ENCODE peak calls at places on chromosomes 11 and 22, in ten cellular contexts. T is suprapubic skin, I is AG04450, U is left ventricle myocardium inferior, O is GM23338, Z is uterus, F is adrenal gland, D is esophagus muscularis mucosa, C is ascending aorta, S is cardiac muscle cell. N is an unnamed sample.

GRCh38 chr11:57379732-57380131 is 1.2 kb downstream of the PRG3 start:
- DNase-seq in C (no peak), U (no peak), T (no peak), S (peak; percentile 71), I (no peak), F (peak; percentile 5), D (no peak), O (peak; percentile 93), Z (no peak), N (no peak)

GRCh38 chr11:46508360-46508759 is 85.5 kb downstream of the AMBRA1 start:
- DNase-seq in T (no peak), S (no peak), U (no peak), Z (no peak), F (no peak), I (no peak), D (no peak), O (no peak), C (no peak), N (no peak)

GRCh38 chr11:69644071-69644961 is 3.4 kb downstream of the CCND1 start:
- DNase-seq in I (peak; percentile 86), S (peak; percentile 74), C (peak; percentile 76), Z (no peak), U (peak; percentile 82), D (no peak), F (peak; percentile 90), O (no peak), T (no peak), N (peak; percentile 61)

GRCh38 chr11:21260101-21260500 is 590.7 kb downstream of the NELL1 start:
- DNase-seq in Z (no peak), T (no peak), D (no peak), C (no peak), I (no peak), S (no peak), F (no peak), U (no peak), O (no peak), N (no peak)

GRCh38 chr11:796565-797299 is 1.3 kb downstream of the SLC25A22 start:
- DNase-seq in I (no peak), F (no peak), T (no peak), S (no peak), Z (no peak), D (no peak), O (no peak), C (no peak), U (no peak), N (no peak)

GRCh38 chr22:46878549-46878948 is 116.1 kb downstream of the TBC1D22A start:
- DNase-seq in D (no peak), U (no peak), C (no peak), F (no peak), I (no peak), Z (no peak), O (peak; percentile 52), S (no peak), T (no peak), N (no peak)

GRCh38 chr11:124839051-124839971 is 25.9 kb upstream of the ROBO3 start:
- DNase-seq in U (no peak), C (no peak), T (no peak), O (peak; percentile 59), I (no peak), S (peak; percentile 36), Z (no peak), D (no peak), F (peak; percentile 9), N (no peak)

GRCh38 chr11:120539681-120540369 is 28.3 kb downstream of the GRIK4 start:
- DNase-seq in O (no peak), U (no peak), C (no peak), T (no peak), I (no peak), F (peak; percentile 23), Z (no peak), D (no peak), S (no peak), N (no peak)

GRCh38 chr22:24498826-24499225 is 3.7 kb downstream of the UPB1 start:
- DNase-seq in C (no peak), D (no peak), Z (no peak), O (no peak), S (peak; percentile 37), F (no peak), I (no peak), U (no peak), T (no peak), N (no peak)

GRCh38 chr11:115656684-115657083 is 152.5 kb upstream of the CADM1 start:
- DNase-seq in I (no peak), Z (no peak), S (no peak), U (no peak), T (no peak), F (no peak), D (no peak), C (no peak), O (no peak), N (no peak)

GRCh38 chr22:24200616-24201212 is 19.4 kb downstream of the SUSD2 start:
- DNase-seq in T (no peak), D (no peak), Z (no peak), O (no peak), I (no peak), F (no peak), S (no peak), C (no peak), U (no peak), N (peak; percentile 76)

GRCh38 chr11:57324154-57324885 is 432 bp downstream of the TNKS1BP1 start:
- DNase-seq in D (no peak), I (no peak), T (peak; percentile 83), C (no peak), U (peak; percentile 53), Z (peak; percentile 56), O (peak; percentile 79), F (peak; percentile 63), S (peak; percentile 76), N (no peak)

GRCh38 chr11:90639687-90640086 is 416.8 kb upstream of the CHORDC1 start:
- DNase-seq in S (peak; percentile 15), T (no peak), F (peak; percentile 1), D (no peak), U (no peak), Z (no peak), C (no peak), I (no peak), O (peak; percentile 38), N (no peak)

GRCh38 chr22:42630211-42630610 is 10.2 kb downstream of the ATP5MGL start:
- DNase-seq in Z (no peak), D (no peak), C (no peak), S (no peak), F (no peak), U (no peak), O (no peak), I (no peak), T (no peak), N (no peak)

GRCh38 chr11:100776212-100776896 is 89.3 kb downstream of the ARHGAP42 start:
- DNase-seq in D (no peak), T (no peak), C (no peak), Z (no peak), I (peak; percentile 21), O (no peak), S (no peak), U (no peak), F (no peak), N (no peak)

GRCh38 chr11:120134106-120134930 is 3.6 kb downstream of the TRIM29 start:
- DNase-seq in Z (no peak), O (no peak), S (no peak), D (no peak), T (peak; percentile 54), C (peak; percentile 58), U (peak; percentile 6), I (no peak), F (no peak), N (no peak)

GRCh38 chr11:77140231-77140959 is 12.3 kb downstream of the MYO7A start:
- DNase-seq in S (peak; percentile 32), C (no peak), U (peak; percentile 65), D (no peak), F (peak; percentile 95), I (no peak), Z (peak; percentile 50), O (peak; percentile 65), T (no peak), N (no peak)

GRCh38 chr11:95419915-95420314 is 188.9 kb upstream of the SESN3 start:
- DNase-seq in U (no peak), O (no peak), I (peak; percentile 10), F (no peak), C (no peak), T (no peak), D (no peak), S (no peak), Z (no peak), N (no peak)
- H3K27ac ChIP-seq in U (no peak overlapping the region), O (no peak overlapping the region), I (no peak overlapping the region), F (no peak overlapping the region), C (no peak overlapping the region), T (no peak overlapping the region), D (no peak overlapping the region), S (no peak overlapping the region), Z (no peak overlapping the region), N (no peak overlapping the region)

DNA sequence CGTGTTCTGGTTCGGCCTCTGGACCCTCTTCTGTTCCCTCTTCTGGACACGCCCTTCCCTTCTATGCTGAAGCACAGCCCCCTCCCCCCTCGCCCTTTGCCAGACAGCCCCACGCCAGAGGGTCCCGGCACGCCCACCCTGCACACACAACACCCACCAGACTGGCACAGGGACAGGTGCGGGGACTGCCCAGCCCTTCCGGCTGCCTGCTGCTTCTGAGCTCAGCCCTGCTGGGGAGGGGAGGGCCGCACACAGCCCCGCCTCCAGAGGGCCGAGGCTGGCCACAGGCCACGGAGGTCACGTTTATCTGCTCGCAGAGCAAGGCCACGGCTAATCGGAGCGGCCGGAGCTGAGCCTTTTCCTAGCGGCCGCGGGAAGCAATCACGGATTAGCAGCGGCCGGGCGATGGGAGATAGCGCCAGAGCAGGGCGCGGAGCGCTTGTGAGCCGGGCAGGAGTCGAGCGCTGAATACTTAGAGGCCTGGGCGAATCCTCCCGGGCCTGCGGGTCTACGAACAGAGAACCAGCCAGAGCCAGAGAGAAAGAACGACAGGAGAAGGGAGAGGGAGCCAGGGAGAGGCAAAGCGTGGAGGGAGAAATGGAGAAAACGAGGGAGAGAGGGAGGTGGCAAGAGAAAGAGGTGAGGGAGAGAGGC is 21.5 kb downstream of the OTUB1 start:
- DNase-seq in Z (peak; percentile 70), F (peak; percentile 95), T (no peak), S (peak; percentile 90), O (peak; percentile 95), I (no peak), U (peak; percentile 84), C (peak; percentile 88), D (peak; percentile 93), N (no peak)
- H3K4me3 ChIP-seq in Z (peak overlapping the region; percentile 12), F (no peak overlapping the region), T (peak overlapping the region; percentile 30), S (no peak overlapping the region), O (peak overlapping the region; percentile 74), I (peak overlapping the region; percentile 39), U (peak overlapping the region; percentile 62), C (peak overlapping the region; percentile 69), D (peak overlapping the region; percentile 48), N (no peak overlapping the region)

GRCh38 chr22:20080445-20080775 is 369 bp downstream of the DGCR8 start:
- DNase-seq in Z (peak; percentile 40), I (no peak), U (peak; percentile 68), S (peak; percentile 76), O (peak; percentile 68), T (peak; percentile 78), D (no peak), C (peak; percentile 81), F (peak; percentile 71), N (peak; percentile 75)
- H3K27ac ChIP-seq in Z (peak overlapping the region; percentile 88), I (peak overlapping the region; percentile 86), U (peak overlapping the region; percentile 96), S (peak overlapping the region; percentile 90), O (peak overlapping the region; percentile 92), T (peak overlapping the region; percentile 97), D (peak overlapping the region; percentile 95), C (peak overlapping the region; percentile 82), F (peak overlapping the region; percentile 74), N (peak overlapping the region; percentile 92)

DNA sequence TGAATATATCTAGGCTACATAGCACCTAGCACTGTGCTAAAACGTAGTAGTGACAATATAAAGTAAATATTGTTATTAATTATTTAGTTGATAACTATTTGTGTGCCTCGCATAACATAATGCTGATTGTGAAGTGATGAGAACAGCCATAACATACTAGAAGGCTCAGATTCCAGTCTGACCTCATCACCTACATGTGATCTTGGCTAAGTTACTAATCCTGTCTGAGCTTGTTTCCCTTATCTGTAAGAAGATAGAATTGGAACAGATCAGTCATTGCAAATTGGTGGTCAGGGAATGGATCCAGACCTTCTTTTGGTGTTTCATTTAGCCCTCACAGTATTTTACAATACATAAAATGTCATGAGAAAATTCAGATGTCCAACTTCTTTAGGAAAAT is 103.4 kb upstream of the SEZ6L start:
- DNase-seq in I (no peak), U (no peak), Z (no peak), O (no peak), C (no peak), F (no peak), D (no peak), S (no peak), T (no peak), N (no peak)
- H3K4me3 ChIP-seq in I (no peak overlapping the region), U (no peak overlapping the region), Z (no peak overlapping the region), O (no peak overlapping the region), C (no peak overlapping the region), F (no peak overlapping the region), D (no peak overlapping the region), S (no peak overlapping the region), T (no peak overlapping the region), N (no peak overlapping the region)

N was measured in SJSA1.